ENCODE peak calls at places on chromosomes 12 and 14, in nine cellular contexts. A is left lung, D is astrocyte, K is lower lobe of right lung, T is A549, H is endothelial cell, B is MCF 10A, E is ovary, P is epithelial cell of esophagus. F is an unnamed sample.

GRCh38 chr12:50528800-50529199 is 24.0 kb downstream of the DIP2B start:
- DNase-seq in A (no peak), D (no peak), K (no peak), T (no peak), H (no peak), B (no peak), E (no peak), P (no peak), F (no peak)

GRCh38 chr12:64566882-64567517 is 43.3 kb upstream of the RASSF3 start:
- DNase-seq in A (no peak), D (no peak), K (no peak), T (no peak), H (no peak), B (no peak), E (no peak), P (no peak), F (no peak)

GRCh38 chr14:92121207-92121669 is 268 bp downstream of the NDUFB1 start:
- DNase-seq in A (peak; percentile 43), D (peak; percentile 33), K (peak; percentile 64), T (peak; percentile 31), H (peak; percentile 51), B (no peak), E (peak; percentile 45), P (peak; percentile 43), F (peak; percentile 47)

GRCh38 chr12:75862692-75863471 is 168.7 kb downstream of the PHLDA1 start:
- DNase-seq in A (no peak), D (peak; percentile 73), K (no peak), T (peak; percentile 90), H (no peak), B (peak; percentile 85), E (no peak), P (peak; percentile 95), F (peak; percentile 81)

GRCh38 chr12:120447992-120448391 is 1.7 kb downstream of the GATC start:
- DNase-seq in A (no peak), D (no peak), K (no peak), T (no peak), H (no peak), B (no peak), E (no peak), P (no peak), F (no peak)

GRCh38 chr14:98957211-98958047 is 314.6 kb downstream of the BCL11B start:
- DNase-seq in A (peak; percentile 67), D (peak; percentile 94), K (no peak), T (peak; percentile 49), H (no peak), B (peak; percentile 99), E (peak; percentile 85), P (peak; percentile 97), F (peak; percentile 85)

GRCh38 chr14:82537831-82538230 is 1004.2 kb upstream of the SEL1L start:
- DNase-seq in A (no peak), D (no peak), K (no peak), T (no peak), H (no peak), B (no peak), E (no peak), P (no peak), F (no peak)

GRCh38 chr12:50764861-50765324 is 992 bp downstream of the ATF1 start:
- DNase-seq in A (no peak), D (peak; percentile 16), K (no peak), T (peak; percentile 72), H (no peak), B (peak; percentile 64), E (peak; percentile 43), P (peak; percentile 73), F (peak; percentile 53)

GRCh38 chr12:106033161-106033675 is 105.5 kb downstream of the NUAK1 start:
- DNase-seq in A (no peak), D (no peak), K (no peak), T (no peak), H (no peak), B (no peak), E (no peak), P (no peak), F (no peak)

GRCh38 chr14:24903337-24903736 is 146.6 kb downstream of the STXBP6 start:
- DNase-seq in A (no peak), D (peak; percentile 75), K (no peak), T (no peak), H (no peak), B (no peak), E (no peak), P (no peak), F (peak; percentile 65)

GRCh38 chr12:39404000-39404399 is 38.9 kb downstream of the KIF21A start:
- DNase-seq in A (no peak), D (no peak), K (no peak), T (no peak), H (no peak), B (no peak), E (no peak), P (peak; percentile 61), F (no peak)

GRCh38 chr12:62834971-62835547 is 99.9 kb downstream of the PPM1H start:
- DNase-seq in A (no peak), D (peak; percentile 61), K (no peak), T (no peak), H (no peak), B (peak; percentile 50), E (peak; percentile 20), P (no peak), F (peak; percentile 12)

GRCh38 chr14:23053426-23053825 is 3.9 kb downstream of the CDH24 start:
- DNase-seq in A (no peak), D (no peak), K (no peak), T (no peak), H (no peak), B (no peak), E (no peak), P (no peak), F (no peak)

DNA sequence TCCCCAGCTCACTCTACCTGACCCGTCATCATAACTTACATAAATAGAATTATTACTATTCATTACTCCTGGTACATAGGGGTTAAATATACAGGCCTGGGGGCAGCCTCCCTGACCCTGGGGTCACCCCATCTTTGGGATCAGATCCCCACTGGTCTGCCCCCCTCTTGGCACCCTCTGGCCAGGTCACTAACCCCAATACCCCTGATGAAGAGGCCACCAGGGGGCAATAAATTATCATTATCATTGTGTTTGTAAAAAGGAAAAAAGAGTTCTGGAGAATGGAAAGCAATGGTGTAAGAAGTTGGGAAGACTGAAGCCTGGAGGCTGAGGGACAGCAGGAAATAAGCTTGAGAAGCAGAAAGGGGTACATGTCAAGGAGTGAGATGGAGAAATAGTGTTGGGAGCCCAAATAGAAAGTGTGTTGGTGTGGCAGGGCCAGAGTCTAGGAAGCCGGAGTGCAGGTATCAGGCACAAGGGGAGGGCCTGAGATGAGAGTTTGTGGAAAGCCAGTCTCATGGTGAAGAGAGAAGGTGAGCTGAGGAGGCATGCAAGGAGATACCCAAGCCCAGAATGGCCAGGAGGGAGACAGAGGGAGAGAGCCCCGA is 6.1 kb upstream of the AAAS start:
- DNase-seq in A (no peak), D (no peak), K (no peak), T (peak; percentile 60), H (no peak), B (peak; percentile 53), E (no peak), P (no peak), F (peak; percentile 43)
- TF ChIP-seq CTCF in A (no peak), D (no peak), K (peak; percentile 40), T (peak; percentile 53), H (peak; percentile 33), B (peak; percentile 34), E (no peak), P (peak; percentile 19), F (peak; percentile 45)

DNA sequence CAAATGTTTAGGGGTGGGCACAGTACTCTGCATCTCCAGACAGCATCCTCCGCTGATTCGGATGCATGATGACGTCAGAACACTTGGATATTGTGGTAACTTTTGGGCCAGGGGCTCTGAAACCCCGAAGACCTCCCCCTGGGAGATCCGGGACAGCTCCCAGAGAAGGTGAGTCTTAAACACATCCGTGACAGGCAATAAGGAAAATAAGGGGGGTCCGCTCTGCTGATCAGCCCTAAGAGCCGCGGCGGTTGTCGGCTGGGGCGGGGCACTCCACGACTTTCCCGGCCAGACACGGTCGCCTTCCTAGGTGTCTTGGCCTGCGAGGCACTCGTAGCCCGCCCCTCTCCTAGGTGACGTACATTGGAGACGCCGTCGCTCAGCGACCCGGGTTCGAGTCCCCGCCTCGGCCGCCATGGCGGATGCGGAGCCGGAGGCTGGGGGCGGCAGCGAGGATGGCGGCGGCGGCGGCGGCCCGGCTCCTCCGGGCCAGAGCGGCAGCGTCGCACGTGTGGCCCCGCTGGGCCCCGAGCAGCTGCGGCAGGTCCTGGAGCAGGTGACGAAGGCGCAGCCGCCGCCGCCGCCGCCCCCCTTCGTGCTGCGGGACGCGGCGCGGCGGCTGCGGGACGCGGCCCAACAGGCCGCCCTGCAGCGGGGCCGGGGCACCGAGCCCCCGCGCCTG is at the start of gene ZNF839:
- DNase-seq in A (peak; percentile 94), D (peak; percentile 73), K (peak; percentile 96), T (peak; percentile 93), H (peak; percentile 91), B (peak; percentile 88), E (peak; percentile 94), P (peak; percentile 88), F (peak; percentile 94)
- TF ChIP-seq CTCF in A (no peak), D (no peak), K (no peak), T (no peak), H (no peak), B (no peak), E (no peak), P (no peak), F (no peak)

GRCh38 chr12:127716181-127716580 is 550.8 kb upstream of the TMEM132C start:
- DNase-seq in A (no peak), D (no peak), K (no peak), T (no peak), H (no peak), B (no peak), E (no peak), P (no peak), F (no peak)

GRCh38 chr12:127712561-127712960 is 554.4 kb upstream of the TMEM132C start:
- DNase-seq in A (no peak), D (no peak), K (no peak), T (no peak), H (no peak), B (no peak), E (no peak), P (no peak), F (no peak)

GRCh38 chr12:127711108-127711507 is 555.9 kb upstream of the TMEM132C start:
- DNase-seq in A (no peak), D (no peak), K (no peak), T (no peak), H (no peak), B (no peak), E (no peak), P (no peak), F (no peak)
- TF ChIP-seq CTCF in A (no peak), D (peak; percentile 30), K (peak; percentile 17), T (no peak), H (no peak), B (peak; percentile 22), E (no peak), P (no peak), F (no peak)

DNA sequence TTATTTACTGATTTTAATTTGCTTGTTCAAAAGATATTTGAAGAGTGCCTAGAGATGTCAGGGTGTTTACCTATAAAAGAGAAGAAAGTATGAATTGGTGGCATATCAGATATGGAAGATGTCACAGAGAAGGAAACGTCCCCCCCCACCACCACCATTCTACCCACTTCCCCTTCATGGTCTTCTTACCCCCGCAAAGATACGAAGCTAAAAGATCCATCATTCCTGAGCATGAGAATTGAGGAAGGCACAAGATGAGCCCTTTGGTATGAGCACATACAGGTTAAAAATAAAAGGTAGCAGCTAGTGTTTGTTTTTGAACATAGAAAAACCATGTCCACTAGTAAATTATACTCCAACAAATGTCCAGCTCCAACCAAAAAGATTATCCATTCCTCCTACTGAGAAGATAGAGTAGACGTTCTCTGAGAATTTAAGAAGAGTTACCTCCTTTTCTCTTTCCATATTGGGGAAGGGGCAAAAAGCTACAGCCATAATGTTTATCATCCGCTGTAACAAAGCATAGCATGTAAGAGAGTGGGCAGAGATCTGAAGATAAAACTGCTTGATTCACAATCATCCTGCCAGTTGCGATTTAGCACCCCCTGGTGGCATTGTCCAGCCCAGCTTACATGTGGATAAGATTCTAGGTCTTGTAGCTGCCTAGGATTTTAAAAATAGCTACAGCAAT is 29.1 kb downstream of the NFYB start:
- DNase-seq in A (peak; percentile 73), D (peak; percentile 65), K (peak; percentile 78), T (peak; percentile 89), H (peak; percentile 87), B (peak; percentile 86), E (peak; percentile 63), P (peak; percentile 87), F (peak; percentile 76)
- TF ChIP-seq CTCF in A (peak; percentile 87), D (peak; percentile 99), K (peak; percentile 90), T (peak; percentile 95), H (peak; percentile 77), B (peak; percentile 80), E (peak; percentile 36), P (peak; percentile 99), F (peak; percentile 96)